ENCODE peak calls at places on chromosome 13, in eight cellular contexts. I is cardiac fibroblast, A is fibroblast of gingiva, K is occipital lobe, R is heart left ventricle, T is fibroblast of lung, M is endothelial cell of umbilical vein, N is NT2/D1. L is an unnamed sample.

GRCh38 chr13:45584816-45585215 is 30.7 kb downstream of the ERICH6B start:
- DNase-seq in I (no peak), A (no peak), K (no peak), R (no peak), T (no peak), M (no peak), N (no peak), L (no peak)

GRCh38 chr13:46341112-46341711 is 45.8 kb downstream of the RUBCNL start:
- DNase-seq in I (peak), A (peak), K (no peak), R (no peak), T (peak), M (no peak), N (no peak), L (no peak)

GRCh38 chr13:42474954-42475353 is 99.0 kb upstream of the TNFSF11 start:
- DNase-seq in I (peak), A (peak), K (no peak), R (no peak), T (peak), M (peak), N (no peak), L (no peak)

GRCh38 chr13:30898070-30898469 is 8.0 kb upstream of the MEDAG start:
- DNase-seq in I (no peak), A (no peak), K (no peak), R (no peak), T (no peak), M (no peak), N (no peak), L (no peak)

GRCh38 chr13:26621731-26622401 is 64.4 kb downstream of the WASF3 start:
- DNase-seq in I (no peak), A (no peak), K (no peak), R (no peak), T (no peak), M (no peak), N (no peak), L (no peak)

GRCh38 chr13:67119481-67119883 is 110.7 kb downstream of the PCDH9 start:
- DNase-seq in I (peak), A (peak), K (no peak), R (no peak), T (peak), M (peak), N (no peak), L (no peak)

GRCh38 chr13:31947506-31947905 is 84.1 kb upstream of the FRY start:
- DNase-seq in I (no peak), A (no peak), K (no peak), R (no peak), T (no peak), M (no peak), N (no peak), L (no peak)

GRCh38 chr13:72295173-72295572 is 428.2 kb upstream of the DACH1 start:
- DNase-seq in I (peak), A (peak), K (no peak), R (no peak), T (peak), M (peak), N (no peak), L (no peak)

GRCh38 chr13:35157143-35157755 is 215.2 kb downstream of the NBEA start:
- DNase-seq in I (peak), A (peak), K (no peak), R (peak), T (peak), M (peak), N (no peak), L (peak)

GRCh38 chr13:51000058-51000457 is 90.5 kb downstream of the RNASEH2B start:
- DNase-seq in I (no peak), A (no peak), K (no peak), R (no peak), T (no peak), M (no peak), N (no peak), L (no peak)

GRCh38 chr13:33775339-33776108 is 42.4 kb upstream of the RFC3 start:
- DNase-seq in I (no peak), A (no peak), K (peak), R (no peak), T (no peak), M (no peak), N (peak), L (no peak)

GRCh38 chr13:99426426-99426825 is 74.8 kb upstream of the TM9SF2 start:
- DNase-seq in I (no peak), A (no peak), K (no peak), R (no peak), T (no peak), M (no peak), N (no peak), L (no peak)

GRCh38 chr13:93847162-93847561 is 620.6 kb downstream of the GPC6 start:
- DNase-seq in I (peak), A (peak), K (no peak), R (no peak), T (peak), M (no peak), N (no peak), L (no peak)

GRCh38 chr13:101289764-101290163 is 126.5 kb downstream of the NALCN start:
- DNase-seq in I (peak), A (no peak), K (no peak), R (no peak), T (peak), M (peak), N (peak), L (no peak)

GRCh38 chr13:108525867-108526266 is 103.5 kb upstream of the MYO16 start:
- DNase-seq in I (no peak), A (no peak), K (no peak), R (no peak), T (peak), M (no peak), N (no peak), L (no peak)

GRCh38 chr13:106129273-106129672 is 406.2 kb downstream of the EFNB2 start:
- DNase-seq in I (no peak), A (no peak), K (no peak), R (no peak), T (no peak), M (no peak), N (no peak), L (no peak)

GRCh38 chr13:77492982-77493381 is 42.5 kb upstream of the SCEL start:
- DNase-seq in I (peak), A (no peak), K (no peak), R (no peak), T (peak), M (peak), N (no peak), L (no peak)

GRCh38 chr13:110349239-110349638 is 42.2 kb downstream of the COL4A2 start:
- DNase-seq in I (no peak), A (no peak), K (no peak), R (no peak), T (no peak), M (no peak), N (no peak), L (no peak)

GRCh38 chr13:106277483-106278154 is 257.8 kb downstream of the EFNB2 start:
- DNase-seq in I (no peak), A (no peak), K (no peak), R (peak), T (no peak), M (no peak), N (no peak), L (no peak)

GRCh38 chr13:29457299-29457698 is 138.2 kb downstream of the SLC7A1 start:
- DNase-seq in I (peak), A (peak), K (no peak), R (no peak), T (peak), M (peak), N (no peak), L (no peak)

GRCh38 chr13:96223231-96223630 is 133.3 kb downstream of the HS6ST3 start:
- DNase-seq in I (no peak), A (peak), K (no peak), R (peak), T (no peak), M (no peak), N (no peak), L (no peak)

GRCh38 chr13:98539655-98540054 is 37.3 kb downstream of the STK24 start:
- DNase-seq in I (peak), A (peak), K (no peak), R (no peak), T (peak), M (no peak), N (no peak), L (no peak)